ENCODE peak calls at places on chromosomes 16 and 17, in five cellular contexts. One of them, this sample, is unnamed.

GRCh38 chr17:49437696-49438438 is 23.2 kb upstream of the PHB1 start:
- DNase-seq in naive B cell: no peak
- DNase-seq in A549: no peak
- DNase-seq in uterus: no peak
- DNase-seq in RWPE1: no peak
- DNase-seq in this sample: no peak

GRCh38 chr17:78324391-78325075 is 35.3 kb downstream of the SOCS3 start:
- DNase-seq in naive B cell: no peak
- DNase-seq in A549: peak
- DNase-seq in uterus: peak
- DNase-seq in RWPE1: no peak
- DNase-seq in this sample: peak

GRCh38 chr17:39183766-39184165 is 13.7 kb downstream of the CACNB1 start:
- DNase-seq in naive B cell: no peak
- DNase-seq in A549: no peak
- DNase-seq in uterus: no peak
- DNase-seq in RWPE1: no peak
- DNase-seq in this sample: no peak

GRCh38 chr16:35599429-35600165 is 2140.2 kb downstream of the TP53TG3F start:
- DNase-seq in naive B cell: no peak
- DNase-seq in A549: no peak
- DNase-seq in uterus: no peak
- DNase-seq in RWPE1: no peak
- DNase-seq in this sample: no peak

GRCh38 chr17:2683912-2684311 is 27.7 kb downstream of the CLUH start:
- DNase-seq in naive B cell: no peak
- DNase-seq in A549: peak
- DNase-seq in uterus: no peak
- DNase-seq in RWPE1: no peak
- DNase-seq in this sample: no peak

GRCh38 chr16:49781401-49781800 is 74.5 kb downstream of the ZNF423 start:
- DNase-seq in naive B cell: no peak
- DNase-seq in A549: no peak
- DNase-seq in uterus: no peak
- DNase-seq in RWPE1: no peak
- DNase-seq in this sample: no peak

GRCh38 chr17:18377437-18378204 is at the start of gene EVPLL:
- DNase-seq in naive B cell: no peak
- DNase-seq in A549: peak
- DNase-seq in uterus: no peak
- DNase-seq in RWPE1: peak
- DNase-seq in this sample: peak

GRCh38 chr16:68091604-68092261 is 6.6 kb downstream of the NFATC3 start:
- DNase-seq in naive B cell: no peak
- DNase-seq in A549: peak
- DNase-seq in uterus: no peak
- DNase-seq in RWPE1: peak
- DNase-seq in this sample: peak

GRCh38 chr17:31581022-31581483 is 189.6 kb downstream of the RAB11FIP4 start:
- DNase-seq in naive B cell: no peak
- DNase-seq in A549: no peak
- DNase-seq in uterus: peak
- DNase-seq in RWPE1: peak
- DNase-seq in this sample: no peak

GRCh38 chr16:20678242-20678641 is 19.2 kb downstream of the ACSM1 start:
- DNase-seq in naive B cell: no peak
- DNase-seq in A549: no peak
- DNase-seq in uterus: no peak
- DNase-seq in RWPE1: no peak
- DNase-seq in this sample: no peak

GRCh38 chr17:37662358-37662757 is 19.1 kb upstream of the DDX52 start:
- DNase-seq in naive B cell: no peak
- DNase-seq in A549: no peak
- DNase-seq in uterus: no peak
- DNase-seq in RWPE1: no peak
- DNase-seq in this sample: no peak

GRCh38 chr17:77594416-77595209 is 363.9 kb upstream of the TNRC6C start:
- DNase-seq in naive B cell: no peak
- DNase-seq in A549: no peak
- DNase-seq in uterus: no peak
- DNase-seq in RWPE1: no peak
- DNase-seq in this sample: no peak

GRCh38 chr17:7886227-7887037 is 2.2 kb upstream of the CHD3 start:
- DNase-seq in naive B cell: peak
- DNase-seq in A549: peak
- DNase-seq in uterus: peak
- DNase-seq in RWPE1: no peak
- DNase-seq in this sample: no peak

GRCh38 chr17:29677139-29677834 is 54.6 kb upstream of the CORO6 start:
- DNase-seq in naive B cell: no peak
- DNase-seq in A549: no peak
- DNase-seq in uterus: peak
- DNase-seq in RWPE1: no peak
- DNase-seq in this sample: peak

GRCh38 chr17:46979023-46979870 is at the start of gene RPRML:
- DNase-seq in naive B cell: peak
- DNase-seq in A549: peak
- DNase-seq in uterus: no peak
- DNase-seq in RWPE1: peak
- DNase-seq in this sample: no peak

GRCh38 chr17:80524150-80524712 is 20.4 kb upstream of the RPTOR start:
- DNase-seq in naive B cell: no peak
- DNase-seq in A549: no peak
- DNase-seq in uterus: no peak
- DNase-seq in RWPE1: no peak
- DNase-seq in this sample: no peak

GRCh38 chr16:22093952-22094351 is 1.6 kb downstream of the VWA3A start:
- DNase-seq in naive B cell: no peak
- DNase-seq in A549: no peak
- DNase-seq in uterus: no peak
- DNase-seq in RWPE1: no peak
- DNase-seq in this sample: no peak

GRCh38 chr17:44959821-44960523 is 8.1 kb downstream of the C1QL1 start:
- DNase-seq in naive B cell: no peak
- DNase-seq in A549: no peak
- DNase-seq in uterus: peak
- DNase-seq in RWPE1: no peak
- DNase-seq in this sample: no peak

GRCh38 chr16:50272111-50272571 is 5.8 kb downstream of the ADCY7 start:
- DNase-seq in naive B cell: no peak
- DNase-seq in A549: no peak
- DNase-seq in uterus: no peak
- DNase-seq in RWPE1: no peak
- DNase-seq in this sample: no peak

GRCh38 chr17:34156741-34157589 is 98.1 kb upstream of the CCL2 start:
- DNase-seq in naive B cell: no peak
- DNase-seq in A549: no peak
- DNase-seq in uterus: no peak
- DNase-seq in RWPE1: no peak
- DNase-seq in this sample: no peak

GRCh38 chr17:35846055-35846809 is 22.5 kb downstream of the HEATR9 start:
- DNase-seq in naive B cell: no peak
- DNase-seq in A549: no peak
- DNase-seq in uterus: no peak
- DNase-seq in RWPE1: no peak
- DNase-seq in this sample: no peak

GRCh38 chr16:1497014-1497598 is 3.9 kb downstream of the TELO2 start:
- DNase-seq in naive B cell: no peak
- DNase-seq in A549: no peak
- DNase-seq in uterus: no peak
- DNase-seq in RWPE1: no peak
- DNase-seq in this sample: no peak

GRCh38 chr17:75778861-75779249 is 5.8 kb upstream of the UNK start:
- DNase-seq in naive B cell: no peak
- DNase-seq in A549: peak
- DNase-seq in uterus: no peak
- DNase-seq in RWPE1: no peak
- DNase-seq in this sample: no peak

GRCh38 chr17:33520404-33521032 is 227.4 kb upstream of the ASIC2 start:
- DNase-seq in naive B cell: no peak
- DNase-seq in A549: peak
- DNase-seq in uterus: peak
- DNase-seq in RWPE1: peak
- DNase-seq in this sample: no peak

GRCh38 chr17:921161-921560 is 58.4 kb downstream of the NXN start:
- DNase-seq in naive B cell: no peak
- DNase-seq in A549: no peak
- DNase-seq in uterus: peak
- DNase-seq in RWPE1: peak
- DNase-seq in this sample: no peak

GRCh38 chr17:39928868-39929651 is 1.5 kb downstream of the LRRC3C start:
- DNase-seq in naive B cell: no peak
- DNase-seq in A549: peak
- DNase-seq in uterus: no peak
- DNase-seq in RWPE1: peak
- DNase-seq in this sample: no peak

GRCh38 chr16:86242244-86243122 is 267.8 kb upstream of the FOXF1 start:
- DNase-seq in naive B cell: no peak
- DNase-seq in A549: no peak
- DNase-seq in uterus: no peak
- DNase-seq in RWPE1: no peak
- DNase-seq in this sample: no peak

GRCh38 chr16:10609410-10609774 is 29.0 kb upstream of the EMP2 start:
- DNase-seq in naive B cell: no peak
- DNase-seq in A549: no peak
- DNase-seq in uterus: no peak
- DNase-seq in RWPE1: no peak
- DNase-seq in this sample: no peak

GRCh38 chr17:33106525-33107162 is 115.0 kb downstream of the SPACA3 start:
- DNase-seq in naive B cell: no peak
- DNase-seq in A549: no peak
- DNase-seq in uterus: no peak
- DNase-seq in RWPE1: no peak
- DNase-seq in this sample: no peak

This sample was measured in GF-D8.